ENCODE peak calls at places on chromosome 6, in nine cellular contexts. W, E, D, N, C, Y, Q, J and I are unnamed samples. For H3K4me1, the result is how much of the 10 kb centered on the place peaks cover.

GRCh38 chr6:155915651-155916050 is 460.0 kb upstream of the NOX3 start:
- DNase-seq in W (no peak), E (no peak), D (no peak), N (no peak), C (no peak), Y (no peak), Q (no peak), J (no peak), I (no peak)

GRCh38 chr6:5763871-5764270 is 242.9 kb downstream of the NRN1 start:
- DNase-seq in W (no peak), E (no peak), D (no peak), N (no peak), C (no peak), Y (no peak), Q (peak), J (no peak), I (no peak)

GRCh38 chr6:148892247-148892646 is 145.4 kb downstream of the UST start:
- DNase-seq in W (no peak), E (no peak), D (no peak), N (no peak), C (no peak), Y (no peak), Q (no peak), J (no peak), I (no peak)

GRCh38 chr6:154602296-154602695 is 91.8 kb upstream of the CNKSR3 start:
- DNase-seq in W (no peak), E (no peak), D (no peak), N (no peak), C (no peak), Y (no peak), Q (no peak), J (no peak), I (no peak)

GRCh38 chr6:35972471-35972985 is 51.6 kb upstream of the SRPK1 start:
- DNase-seq in W (no peak), E (no peak), D (no peak), N (no peak), C (no peak), Y (no peak), Q (no peak), J (no peak), I (peak)

GRCh38 chr6:56040271-56040670 is 164.9 kb upstream of the BMP5 start:
- DNase-seq in W (no peak), E (no peak), D (no peak), N (no peak), C (no peak), Y (no peak), Q (no peak), J (no peak), I (no peak)

GRCh38 chr6:156174026-156174880 is 602.9 kb upstream of the ARID1B start:
- DNase-seq in W (no peak), E (no peak), D (no peak), N (no peak), C (no peak), Y (no peak), Q (no peak), J (no peak), I (no peak)

GRCh38 chr6:43060034-43060754 is 763 bp downstream of the KLC4 start:
- DNase-seq in W (no peak), E (no peak), D (peak), N (no peak), C (no peak), Y (no peak), Q (no peak), J (peak), I (peak)

GRCh38 chr6:84172080-84172479 is 55.4 kb downstream of the CEP162 start:
- DNase-seq in W (no peak), E (no peak), D (no peak), N (no peak), C (no peak), Y (no peak), Q (no peak), J (no peak), I (no peak)

GRCh38 chr6:52990342-52990741 is 4.7 kb downstream of the GSTA4 start:
- DNase-seq in W (no peak), E (no peak), D (no peak), N (no peak), C (no peak), Y (no peak), Q (no peak), J (peak), I (no peak)

GRCh38 chr6:27126815-27127537 is 120.5 kb upstream of the PRSS16 start:
- DNase-seq in W (peak), E (peak), D (peak), N (peak), C (peak), Y (peak), Q (peak), J (peak), I (peak)

GRCh38 chr6:166586424-166587156 is at the start of gene RAMACL:
- DNase-seq in W (no peak), E (no peak), D (no peak), N (no peak), C (peak), Y (no peak), Q (peak), J (peak), I (peak)

GRCh38 chr6:7512320-7512719 is 29.2 kb upstream of the DSP start:
- DNase-seq in W (no peak), E (no peak), D (no peak), N (no peak), C (no peak), Y (no peak), Q (no peak), J (no peak), I (no peak)

GRCh38 chr6:44176130-44176934 is 17.7 kb downstream of the CAPN11 start:
- DNase-seq in W (no peak), E (no peak), D (no peak), N (no peak), C (no peak), Y (no peak), Q (no peak), J (no peak), I (no peak)

GRCh38 chr6:136549359-136550044 is 720 bp downstream of the MAP7 start:
- DNase-seq in W (no peak), E (no peak), D (no peak), N (no peak), C (no peak), Y (peak), Q (no peak), J (peak), I (peak)

GRCh38 chr6:4809999-4810918 is 34.1 kb downstream of the CDYL start:
- DNase-seq in W (no peak), E (no peak), D (no peak), N (no peak), C (no peak), Y (no peak), Q (no peak), J (no peak), I (no peak)

GRCh38 chr6:93964926-93965325 is 545.6 kb upstream of the EPHA7 start:
- DNase-seq in W (no peak), E (no peak), D (no peak), N (no peak), C (no peak), Y (no peak), Q (no peak), J (no peak), I (no peak)

GRCh38 chr6:111793711-111794111 is 79.5 kb downstream of the FYN start:
- DNase-seq in W (no peak), E (no peak), D (no peak), N (no peak), C (no peak), Y (no peak), Q (no peak), J (peak), I (no peak)

GRCh38 chr6:145009691-145010090 is 724.6 kb downstream of the UTRN start:
- DNase-seq in W (no peak), E (no peak), D (no peak), N (no peak), C (no peak), Y (no peak), Q (no peak), J (no peak), I (no peak)

GRCh38 chr6:15904651-15905376 is 224.1 kb upstream of the MYLIP start:
- DNase-seq in W (no peak), E (no peak), D (no peak), N (no peak), C (no peak), Y (no peak), Q (no peak), J (no peak), I (no peak)

GRCh38 chr6:149840345-149841075 is 23.6 kb downstream of the LRP11 start:
- DNase-seq in W (peak), E (peak), D (peak), N (peak), C (no peak), Y (peak), Q (peak), J (peak), I (peak)

GRCh38 chr6:14243617-14244016 is 126.0 kb downstream of the CD83 start:
- DNase-seq in W (no peak), E (no peak), D (no peak), N (no peak), C (no peak), Y (no peak), Q (no peak), J (no peak), I (no peak)

GRCh38 chr6:87436435-87436834 is 28.7 kb downstream of the CFAP206 start:
- DNase-seq in W (peak), E (no peak), D (no peak), N (no peak), C (peak), Y (peak), Q (peak), J (peak), I (peak)

GRCh38 chr6:75266716-75267291 is 17.8 kb downstream of the TMEM30A start:
- DNase-seq in W (no peak), E (no peak), D (no peak), N (no peak), C (peak), Y (no peak), Q (peak), J (no peak), I (no peak)

GRCh38 chr6:169884158-169884557 is 132.7 kb downstream of the ERMARD start:
- DNase-seq in W (no peak), E (no peak), D (no peak), N (peak), C (no peak), Y (no peak), Q (no peak), J (no peak), I (no peak)

GRCh38 chr6:34630040-34630439 is 66.5 kb downstream of the ILRUN start:
- DNase-seq in W (no peak), E (no peak), D (no peak), N (no peak), C (no peak), Y (no peak), Q (no peak), J (no peak), I (no peak)

GRCh38 chr6:156866181-156866862 is 89.1 kb downstream of the ARID1B start:
- DNase-seq in W (peak), E (no peak), D (no peak), N (no peak), C (no peak), Y (peak), Q (peak), J (peak), I (peak)

GRCh38 chr6:41658551-41659069 is 20.3 kb downstream of the MDFI start:
- DNase-seq in W (no peak), E (peak), D (no peak), N (no peak), C (no peak), Y (no peak), Q (no peak), J (no peak), I (no peak)
- H3K4me1 ChIP-seq in W (under half), E (under half), D (under half), N (under half), C (under half), Y (under half), Q (under half), J (under half), I (under half)

DNA sequence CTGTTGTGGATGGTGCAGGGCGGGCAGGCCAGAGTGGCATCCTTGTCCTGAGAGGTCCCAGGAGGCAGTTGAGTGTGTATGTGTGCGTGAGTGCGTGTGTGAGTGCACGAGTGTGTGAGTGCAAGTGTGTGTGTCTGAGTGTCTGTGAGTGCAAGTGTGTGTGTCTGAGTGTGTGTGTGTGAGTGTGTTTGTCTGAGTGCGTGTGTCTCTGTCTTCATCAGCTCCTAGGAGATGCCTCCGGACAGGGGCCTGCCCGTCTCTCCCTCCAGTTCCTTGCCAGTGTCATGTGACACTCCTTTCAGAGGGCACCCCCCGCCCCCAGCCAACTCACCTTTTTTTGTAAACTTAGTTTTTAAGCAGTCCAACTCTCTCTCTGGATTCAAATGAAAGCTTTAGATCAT is 12.3 kb downstream of the IGF2R start:
- DNase-seq in W (no peak), E (no peak), D (no peak), N (no peak), C (no peak), Y (no peak), Q (no peak), J (no peak), I (peak)
- H3K4me1 ChIP-seq in W (under half), E (under half), D (half or more), N (under half), C (half or more), Y (half or more), Q (half or more), J (half or more), I (half or more)

DNA sequence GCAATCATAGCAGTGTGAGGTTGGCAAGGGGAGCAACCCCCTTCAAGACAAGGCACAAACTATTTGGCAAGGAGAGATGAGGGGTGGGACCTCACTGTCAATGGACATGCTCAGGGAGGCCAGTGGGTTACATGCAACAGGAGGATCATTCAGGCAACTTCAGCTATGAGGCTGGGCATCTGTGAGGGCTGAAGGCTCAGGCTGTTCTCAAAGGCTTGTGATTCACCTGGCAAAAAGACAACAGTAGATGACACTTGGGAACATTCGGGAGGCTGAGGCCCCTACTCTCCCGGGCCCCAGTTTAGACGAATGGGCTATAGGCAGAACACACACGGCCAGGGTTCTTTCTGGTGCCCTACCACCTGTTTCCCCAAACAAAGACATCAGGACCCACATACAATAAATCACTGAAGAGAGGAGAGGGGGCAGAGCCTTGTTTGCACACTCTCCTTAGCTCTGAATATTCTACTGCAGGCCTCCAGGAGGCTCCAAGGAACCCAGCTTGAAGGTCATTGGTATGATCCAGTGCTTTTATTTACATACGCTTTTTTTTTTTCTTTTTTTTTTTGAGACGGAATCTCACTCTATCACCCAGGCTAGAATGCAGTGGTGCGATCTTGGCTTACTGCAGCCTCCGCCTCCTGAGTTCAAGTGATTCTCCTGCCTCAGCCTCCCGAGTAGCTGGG is 7.9 kb downstream of the TUBB start:
- DNase-seq in W (no peak), E (no peak), D (no peak), N (no peak), C (no peak), Y (no peak), Q (peak), J (no peak), I (no peak)
- H3K4me1 ChIP-seq in W (under half), E (under half), D (half or more), N (under half), C (under half), Y (under half), Q (half or more), J (under half), I (under half)

DNA sequence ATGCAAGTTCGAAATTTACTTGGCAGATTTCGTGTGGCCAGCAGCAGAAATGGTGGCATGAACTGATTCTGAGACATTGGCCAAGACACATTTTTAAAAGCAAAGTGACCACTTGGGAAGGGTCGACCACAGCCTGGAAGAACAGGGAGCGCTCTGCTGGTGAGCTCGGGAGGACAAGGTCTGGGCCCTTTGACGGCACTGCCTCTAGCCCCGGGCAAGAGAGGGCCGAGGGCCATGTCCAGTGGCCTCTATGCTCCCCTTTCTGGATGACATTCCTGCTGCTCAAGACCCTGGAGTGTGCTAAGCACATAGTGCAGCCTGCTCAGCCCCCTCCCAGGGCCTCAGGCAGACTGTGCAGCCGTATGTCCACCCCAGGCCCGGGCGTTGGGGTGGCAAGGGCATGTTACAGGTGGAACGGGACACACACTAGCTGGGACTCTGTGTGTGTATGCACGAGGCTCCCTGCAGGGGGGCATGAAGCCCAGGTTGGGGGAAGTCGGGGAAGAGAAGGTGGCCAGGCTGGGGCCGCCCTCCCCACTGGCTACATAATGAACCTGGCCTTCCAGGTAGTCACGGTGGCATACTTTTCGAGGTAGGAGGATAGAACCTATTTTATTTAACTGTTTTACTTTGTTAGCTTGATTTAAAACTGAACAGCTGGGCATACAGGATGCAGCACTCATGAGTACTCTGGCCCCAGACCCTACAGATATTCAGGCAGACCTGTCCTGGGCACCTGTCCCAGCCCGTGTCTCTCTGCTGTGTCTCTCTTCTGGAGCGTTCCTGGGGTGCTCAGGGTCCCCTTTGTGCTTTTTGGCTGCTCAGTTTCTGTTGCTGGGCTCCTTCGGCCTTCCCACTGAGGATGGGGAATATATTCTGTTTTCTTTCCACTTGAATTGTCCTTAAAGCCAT is 6.4 kb downstream of the SYNJ2 start:
- DNase-seq in W (no peak), E (no peak), D (no peak), N (no peak), C (no peak), Y (no peak), Q (no peak), J (no peak), I (no peak)
- H3K4me1 ChIP-seq in W (under half), E (under half), D (under half), N (under half), C (under half), Y (under half), Q (under half), J (under half), I (under half)

DNA sequence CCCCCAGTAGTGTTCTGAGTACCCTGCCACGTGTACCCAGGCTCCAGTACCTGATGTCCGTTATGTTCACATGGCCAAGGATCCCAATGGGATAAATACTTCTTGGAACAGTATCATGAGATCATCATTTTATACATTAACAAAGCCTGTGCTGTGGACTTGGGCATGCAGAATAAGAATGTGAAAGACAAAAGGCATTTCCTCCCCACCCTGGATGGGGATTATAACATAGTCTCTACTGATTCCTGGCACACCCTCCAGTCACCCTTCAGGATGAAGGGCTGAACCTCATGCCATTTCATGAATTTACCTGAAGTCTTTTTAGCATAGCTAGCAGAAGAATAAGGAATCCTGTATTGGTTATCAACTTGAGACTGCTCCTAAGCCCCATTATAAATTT is 2.8 kb downstream of the TNFRSF21 start:
- DNase-seq in W (no peak), E (no peak), D (no peak), N (no peak), C (no peak), Y (no peak), Q (no peak), J (no peak), I (no peak)
- H3K4me1 ChIP-seq in W (under half), E (under half), D (under half), N (under half), C (under half), Y (under half), Q (half or more), J (under half), I (under half)

DNA sequence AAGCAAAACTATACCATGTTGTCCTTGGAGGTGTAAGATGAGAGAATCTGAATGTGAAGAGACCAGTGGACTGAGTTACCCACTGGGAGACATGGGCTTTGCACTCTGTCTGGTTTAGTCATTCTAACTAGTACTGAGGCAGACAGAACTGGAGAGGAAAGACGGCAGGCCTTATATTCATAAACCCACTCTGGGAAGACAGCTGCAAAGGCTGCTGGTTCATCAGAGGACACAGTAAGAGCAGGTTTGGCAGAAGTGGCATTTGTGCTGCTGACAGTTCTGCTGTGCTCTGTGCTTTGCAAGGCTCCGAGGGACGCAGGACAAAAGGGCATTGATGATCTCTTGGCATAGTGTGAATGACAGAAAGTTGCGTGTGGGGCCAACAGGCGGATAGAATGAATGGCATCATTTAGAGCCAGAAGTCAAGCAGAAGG is 142.3 kb upstream of the TENT5A start:
- DNase-seq in W (no peak), E (no peak), D (no peak), N (peak), C (no peak), Y (peak), Q (no peak), J (no peak), I (no peak)
- H3K4me1 ChIP-seq in W (under half), E (under half), D (under half), N (under half), C (under half), Y (under half), Q (under half), J (under half), I (under half)

DNA sequence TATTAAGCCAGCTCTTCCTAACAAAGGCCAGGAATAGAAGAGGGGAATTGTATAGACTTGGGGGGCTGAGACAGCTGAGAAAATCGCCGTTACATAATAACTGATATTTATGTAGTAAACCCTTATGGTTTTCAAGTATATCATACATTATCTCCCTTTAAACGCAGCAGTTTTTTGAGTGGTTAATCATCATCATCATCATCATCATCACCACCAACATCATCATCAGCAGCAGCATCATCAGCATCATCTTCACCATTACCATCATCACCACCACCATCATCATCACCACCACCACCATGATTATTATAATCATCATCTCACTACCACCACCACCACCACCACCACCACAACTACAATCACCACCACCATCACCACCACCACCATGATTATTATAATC is 9.1 kb downstream of the RIPOR2 start:
- DNase-seq in W (no peak), E (no peak), D (no peak), N (no peak), C (no peak), Y (no peak), Q (no peak), J (no peak), I (no peak)
- H3K4me1 ChIP-seq in W (under half), E (under half), D (under half), N (under half), C (half or more), Y (under half), Q (half or more), J (under half), I (under half)